ENCODE peak calls at places on chromosomes 16 and 17, in nine cellular contexts. One of them, this sample, is unnamed.

GRCh38 chr17:39679521-39680192 is 8.2 kb downstream of the PGAP3 start:
- DNase-seq in body of pancreas: no peak
- DNase-seq in heart left ventricle: peak
- DNase-seq in tibial artery: no peak
- DNase-seq in AG09309: no peak
- DNase-seq in NT2/D1: no peak
- DNase-seq in thoracic aorta: no peak
- DNase-seq in breast epithelium: no peak
- DNase-seq in cardiac muscle cell: no peak
- DNase-seq in this sample: no peak

GRCh38 chr16:68072038-68072695 is 13.0 kb upstream of the NFATC3 start:
- DNase-seq in body of pancreas: no peak
- DNase-seq in heart left ventricle: no peak
- DNase-seq in tibial artery: no peak
- DNase-seq in AG09309: no peak
- DNase-seq in NT2/D1: no peak
- DNase-seq in thoracic aorta: no peak
- DNase-seq in breast epithelium: no peak
- DNase-seq in cardiac muscle cell: no peak
- DNase-seq in this sample: peak

GRCh38 chr17:80833952-80834895 is 157.4 kb upstream of the CHMP6 start:
- DNase-seq in body of pancreas: peak
- DNase-seq in heart left ventricle: peak
- DNase-seq in tibial artery: no peak
- DNase-seq in AG09309: peak
- DNase-seq in NT2/D1: no peak
- DNase-seq in thoracic aorta: no peak
- DNase-seq in breast epithelium: no peak
- DNase-seq in cardiac muscle cell: peak
- DNase-seq in this sample: peak

GRCh38 chr16:13110124-13110796 is 208.9 kb downstream of the SHISA9 start:
- DNase-seq in body of pancreas: peak
- DNase-seq in heart left ventricle: no peak
- DNase-seq in tibial artery: peak
- DNase-seq in AG09309: no peak
- DNase-seq in NT2/D1: peak
- DNase-seq in thoracic aorta: peak
- DNase-seq in breast epithelium: no peak
- DNase-seq in cardiac muscle cell: no peak
- DNase-seq in this sample: peak

GRCh38 chr17:81090361-81091133 is 55.6 kb downstream of the BAIAP2 start:
- DNase-seq in body of pancreas: no peak
- DNase-seq in heart left ventricle: peak
- DNase-seq in tibial artery: peak
- DNase-seq in AG09309: no peak
- DNase-seq in NT2/D1: peak
- DNase-seq in thoracic aorta: no peak
- DNase-seq in breast epithelium: no peak
- DNase-seq in cardiac muscle cell: peak
- DNase-seq in this sample: peak

GRCh38 chr16:31216552-31217530 is at the start of gene PYDC1:
- DNase-seq in body of pancreas: no peak
- DNase-seq in heart left ventricle: no peak
- DNase-seq in tibial artery: no peak
- DNase-seq in AG09309: no peak
- DNase-seq in NT2/D1: no peak
- DNase-seq in thoracic aorta: no peak
- DNase-seq in breast epithelium: no peak
- DNase-seq in cardiac muscle cell: no peak
- DNase-seq in this sample: no peak

GRCh38 chr17:48002208-48002919 is 31.5 kb downstream of the CDK5RAP3 start:
- DNase-seq in body of pancreas: no peak
- DNase-seq in heart left ventricle: no peak
- DNase-seq in tibial artery: no peak
- DNase-seq in AG09309: no peak
- DNase-seq in NT2/D1: no peak
- DNase-seq in thoracic aorta: no peak
- DNase-seq in breast epithelium: no peak
- DNase-seq in cardiac muscle cell: peak
- DNase-seq in this sample: no peak

GRCh38 chr17:45345246-45345553 is 28.4 kb upstream of the MAP3K14 start:
- DNase-seq in body of pancreas: no peak
- DNase-seq in heart left ventricle: no peak
- DNase-seq in tibial artery: no peak
- DNase-seq in AG09309: no peak
- DNase-seq in NT2/D1: no peak
- DNase-seq in thoracic aorta: no peak
- DNase-seq in breast epithelium: peak
- DNase-seq in cardiac muscle cell: no peak
- DNase-seq in this sample: peak

GRCh38 chr16:28482026-28482425 is 9.8 kb downstream of the CLN3 start:
- DNase-seq in body of pancreas: no peak
- DNase-seq in heart left ventricle: no peak
- DNase-seq in tibial artery: no peak
- DNase-seq in AG09309: no peak
- DNase-seq in NT2/D1: no peak
- DNase-seq in thoracic aorta: no peak
- DNase-seq in breast epithelium: no peak
- DNase-seq in cardiac muscle cell: no peak
- DNase-seq in this sample: no peak

GRCh38 chr16:68658258-68658973 is 13.3 kb downstream of the CDH3 start:
- DNase-seq in body of pancreas: no peak
- DNase-seq in heart left ventricle: no peak
- DNase-seq in tibial artery: no peak
- DNase-seq in AG09309: peak
- DNase-seq in NT2/D1: no peak
- DNase-seq in thoracic aorta: no peak
- DNase-seq in breast epithelium: no peak
- DNase-seq in cardiac muscle cell: peak
- DNase-seq in this sample: no peak

GRCh38 chr16:69706256-69706974 is 19.9 kb downstream of the NQO1 start:
- DNase-seq in body of pancreas: no peak
- DNase-seq in heart left ventricle: no peak
- DNase-seq in tibial artery: no peak
- DNase-seq in AG09309: no peak
- DNase-seq in NT2/D1: no peak
- DNase-seq in thoracic aorta: no peak
- DNase-seq in breast epithelium: no peak
- DNase-seq in cardiac muscle cell: peak
- DNase-seq in this sample: no peak

GRCh38 chr16:57531253-57531575 is 5.2 kb downstream of the CCDC102A start:
- DNase-seq in body of pancreas: no peak
- DNase-seq in heart left ventricle: no peak
- DNase-seq in tibial artery: no peak
- DNase-seq in AG09309: no peak
- DNase-seq in NT2/D1: no peak
- DNase-seq in thoracic aorta: no peak
- DNase-seq in breast epithelium: peak
- DNase-seq in cardiac muscle cell: no peak
- DNase-seq in this sample: no peak

GRCh38 chr16:79150128-79150527 is 450.4 kb downstream of the MAF start:
- DNase-seq in body of pancreas: no peak
- DNase-seq in heart left ventricle: no peak
- DNase-seq in tibial artery: no peak
- DNase-seq in AG09309: no peak
- DNase-seq in NT2/D1: no peak
- DNase-seq in thoracic aorta: no peak
- DNase-seq in breast epithelium: no peak
- DNase-seq in cardiac muscle cell: no peak
- DNase-seq in this sample: no peak

GRCh38 chr17:34015253-34015652 is 239.8 kb upstream of the CCL2 start:
- DNase-seq in body of pancreas: no peak
- DNase-seq in heart left ventricle: no peak
- DNase-seq in tibial artery: no peak
- DNase-seq in AG09309: no peak
- DNase-seq in NT2/D1: no peak
- DNase-seq in thoracic aorta: no peak
- DNase-seq in breast epithelium: no peak
- DNase-seq in cardiac muscle cell: no peak
- DNase-seq in this sample: no peak

GRCh38 chr17:45364531-45365390 is 47.9 kb upstream of the MAP3K14 start:
- DNase-seq in body of pancreas: no peak
- DNase-seq in heart left ventricle: no peak
- DNase-seq in tibial artery: no peak
- DNase-seq in AG09309: no peak
- DNase-seq in NT2/D1: peak
- DNase-seq in thoracic aorta: no peak
- DNase-seq in breast epithelium: peak
- DNase-seq in cardiac muscle cell: peak
- DNase-seq in this sample: no peak

DNA sequence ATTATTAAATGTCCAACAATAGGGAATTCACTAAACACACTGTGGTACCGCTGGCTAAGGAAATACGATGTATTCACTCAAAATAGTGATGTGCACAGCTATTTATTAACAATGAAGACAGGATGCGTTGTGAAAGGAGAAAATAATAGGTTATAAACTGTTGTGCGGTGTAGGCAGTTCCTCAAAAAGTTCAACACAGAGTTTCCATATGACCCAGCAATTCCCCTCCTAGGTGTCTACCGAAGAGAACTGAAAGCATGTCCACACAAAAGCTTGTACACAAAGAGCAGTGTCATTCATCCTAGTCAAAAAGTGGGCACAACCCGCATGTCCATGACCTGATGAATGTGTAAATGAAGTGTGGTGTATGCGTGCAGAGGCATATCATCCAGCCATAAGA is 1.1 kb upstream of the CES1 start:
- DNase-seq in body of pancreas: no peak
- DNase-seq in heart left ventricle: no peak
- DNase-seq in tibial artery: no peak
- DNase-seq in AG09309: no peak
- DNase-seq in NT2/D1: no peak
- DNase-seq in thoracic aorta: no peak
- DNase-seq in breast epithelium: no peak
- DNase-seq in cardiac muscle cell: no peak
- DNase-seq in this sample: no peak
- H3K4me3 ChIP-seq in body of pancreas: no peak
- H3K4me3 ChIP-seq in heart left ventricle: no peak
- H3K4me3 ChIP-seq in tibial artery: no peak
- H3K4me3 ChIP-seq in AG09309: no peak
- H3K4me3 ChIP-seq in NT2/D1: no peak
- H3K4me3 ChIP-seq in thoracic aorta: no peak
- H3K4me3 ChIP-seq in breast epithelium: no peak
- H3K4me3 ChIP-seq in cardiac muscle cell: no peak
- H3K4me3 ChIP-seq in this sample: no peak

GRCh38 chr17:76700290-76700626 is 10.5 kb downstream of the MXRA7 start:
- DNase-seq in body of pancreas: no peak
- DNase-seq in heart left ventricle: no peak
- DNase-seq in tibial artery: no peak
- DNase-seq in AG09309: no peak
- DNase-seq in NT2/D1: no peak
- DNase-seq in thoracic aorta: no peak
- DNase-seq in breast epithelium: no peak
- DNase-seq in cardiac muscle cell: no peak
- DNase-seq in this sample: no peak
- H3K4me3 ChIP-seq in body of pancreas: no peak
- H3K4me3 ChIP-seq in heart left ventricle: peak
- H3K4me3 ChIP-seq in tibial artery: peak
- H3K4me3 ChIP-seq in AG09309: no peak
- H3K4me3 ChIP-seq in NT2/D1: no peak
- H3K4me3 ChIP-seq in thoracic aorta: peak
- H3K4me3 ChIP-seq in breast epithelium: no peak
- H3K4me3 ChIP-seq in cardiac muscle cell: no peak
- H3K4me3 ChIP-seq in this sample: peak

GRCh38 chr16:6483634-6484033 is 849.0 kb upstream of the RBFOX1 start:
- DNase-seq in body of pancreas: no peak
- DNase-seq in heart left ventricle: no peak
- DNase-seq in tibial artery: no peak
- DNase-seq in AG09309: no peak
- DNase-seq in NT2/D1: peak
- DNase-seq in thoracic aorta: no peak
- DNase-seq in breast epithelium: no peak
- DNase-seq in cardiac muscle cell: no peak
- DNase-seq in this sample: no peak

GRCh38 chr16:6484931-6485330 is 847.7 kb upstream of the RBFOX1 start:
- DNase-seq in body of pancreas: no peak
- DNase-seq in heart left ventricle: no peak
- DNase-seq in tibial artery: no peak
- DNase-seq in AG09309: no peak
- DNase-seq in NT2/D1: no peak
- DNase-seq in thoracic aorta: no peak
- DNase-seq in breast epithelium: no peak
- DNase-seq in cardiac muscle cell: no peak
- DNase-seq in this sample: no peak

GRCh38 chr16:6482861-6483530 is 849.6 kb upstream of the RBFOX1 start:
- DNase-seq in body of pancreas: no peak
- DNase-seq in heart left ventricle: no peak
- DNase-seq in tibial artery: no peak
- DNase-seq in AG09309: no peak
- DNase-seq in NT2/D1: no peak
- DNase-seq in thoracic aorta: no peak
- DNase-seq in breast epithelium: no peak
- DNase-seq in cardiac muscle cell: no peak
- DNase-seq in this sample: no peak

GRCh38 chr16:6481894-6482293 is 850.8 kb upstream of the RBFOX1 start:
- DNase-seq in body of pancreas: no peak
- DNase-seq in heart left ventricle: no peak
- DNase-seq in tibial artery: no peak
- DNase-seq in AG09309: no peak
- DNase-seq in NT2/D1: no peak
- DNase-seq in thoracic aorta: no peak
- DNase-seq in breast epithelium: no peak
- DNase-seq in cardiac muscle cell: no peak
- DNase-seq in this sample: no peak

DNA sequence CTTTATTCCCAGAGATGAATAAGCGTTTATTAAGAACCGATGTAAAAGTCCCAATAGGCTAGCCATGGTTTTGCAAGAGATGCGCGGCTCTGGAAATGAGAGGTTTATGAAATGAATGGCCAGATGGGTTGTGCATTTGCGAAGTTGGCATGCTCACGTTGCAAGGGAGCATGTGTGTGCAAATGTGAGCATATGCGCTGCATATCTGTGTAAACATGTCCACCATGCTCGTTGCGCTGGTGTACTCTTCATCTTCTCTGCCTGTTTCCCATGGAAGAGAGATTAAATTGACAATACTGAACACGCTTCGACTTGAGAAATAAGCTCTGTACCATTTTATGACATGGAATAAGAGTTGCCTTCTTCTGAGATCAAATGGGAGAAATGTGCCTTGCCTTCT is 848.5 kb upstream of the RBFOX1 start:
- DNase-seq in body of pancreas: no peak
- DNase-seq in heart left ventricle: no peak
- DNase-seq in tibial artery: no peak
- DNase-seq in AG09309: no peak
- DNase-seq in NT2/D1: no peak
- DNase-seq in thoracic aorta: no peak
- DNase-seq in breast epithelium: no peak
- DNase-seq in cardiac muscle cell: no peak
- DNase-seq in this sample: no peak
- H3K4me3 ChIP-seq in body of pancreas: no peak
- H3K4me3 ChIP-seq in heart left ventricle: no peak
- H3K4me3 ChIP-seq in tibial artery: no peak
- H3K4me3 ChIP-seq in AG09309: no peak
- H3K4me3 ChIP-seq in NT2/D1: peak
- H3K4me3 ChIP-seq in thoracic aorta: no peak
- H3K4me3 ChIP-seq in breast epithelium: no peak
- H3K4me3 ChIP-seq in cardiac muscle cell: no peak
- H3K4me3 ChIP-seq in this sample: no peak

DNA sequence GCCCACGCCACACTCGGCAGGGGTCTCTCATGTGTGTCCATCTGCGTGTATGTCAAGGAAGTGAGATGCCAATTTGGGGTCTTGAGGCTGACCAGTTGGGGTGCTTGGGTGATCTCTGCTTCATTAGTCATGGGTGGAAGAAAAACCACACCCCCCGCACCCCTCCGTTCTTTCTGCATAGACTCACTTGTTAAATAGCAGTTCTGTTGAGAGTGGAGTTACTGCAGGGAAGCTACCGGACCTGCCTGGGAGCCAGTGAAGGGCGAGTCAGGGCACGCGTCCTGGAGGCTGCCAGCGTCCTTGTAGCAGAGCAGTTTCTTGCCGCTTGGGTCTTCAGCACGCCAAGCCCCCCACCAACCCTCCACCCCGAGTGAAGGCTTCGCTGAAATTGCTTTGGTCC is 8.5 kb downstream of the SNN start:
- DNase-seq in body of pancreas: no peak
- DNase-seq in heart left ventricle: no peak
- DNase-seq in tibial artery: no peak
- DNase-seq in AG09309: no peak
- DNase-seq in NT2/D1: no peak
- DNase-seq in thoracic aorta: no peak
- DNase-seq in breast epithelium: no peak
- DNase-seq in cardiac muscle cell: no peak
- DNase-seq in this sample: no peak
- H3K4me3 ChIP-seq in body of pancreas: no peak
- H3K4me3 ChIP-seq in heart left ventricle: no peak
- H3K4me3 ChIP-seq in tibial artery: no peak
- H3K4me3 ChIP-seq in AG09309: no peak
- H3K4me3 ChIP-seq in NT2/D1: no peak
- H3K4me3 ChIP-seq in thoracic aorta: no peak
- H3K4me3 ChIP-seq in breast epithelium: no peak
- H3K4me3 ChIP-seq in cardiac muscle cell: no peak
- H3K4me3 ChIP-seq in this sample: no peak